ENCODE peak calls at places on chromosomes 7 and 10, in ten cellular contexts. H is hepatocyte; Z is mucosa of descending colon; P is choroid plexus epithelial cell; O is mammary epithelial cell; N is foreskin fibroblast; W is Jurkat, Clone E6-1; U is GM12878; S is RWPE2; G is psoas muscle. A is an unnamed sample.

GRCh38 chr7:2621061-2621828 is 10.5 kb upstream of the TTYH3 start:
- DNase-seq in N (peak), S (no peak), H (peak), P (peak), W (no peak), U (no peak), G (peak), Z (peak), O (no peak), A (no peak)

GRCh38 chr10:132544744-132545658 is 7.4 kb downstream of the INPP5A start:
- DNase-seq in H (no peak), O (no peak), S (no peak), U (no peak), Z (peak), W (no peak), G (peak), N (peak), P (peak), A (no peak)

GRCh38 chr7:102072636-102073209 is 213.9 kb upstream of the SH2B2 start:
- DNase-seq in N (peak), Z (no peak), G (no peak), O (no peak), W (no peak), H (no peak), U (no peak), P (no peak), S (no peak), A (no peak)

GRCh38 chr10:15088428-15089261 is at the start of gene ACBD7:
- DNase-seq in W (peak), S (peak), G (peak), H (peak), U (no peak), O (peak), P (peak), N (peak), Z (peak), A (peak)

GRCh38 chr10:32189400-32190084 is 133.3 kb upstream of the KIF5B start:
- DNase-seq in P (peak), Z (no peak), U (no peak), W (peak), S (no peak), O (no peak), N (peak), G (no peak), H (peak), A (no peak)

GRCh38 chr7:28332031-28332430 is 80.3 kb upstream of the CREB5 start:
- DNase-seq in P (no peak), U (no peak), S (no peak), O (no peak), W (no peak), N (no peak), H (no peak), G (no peak), Z (no peak), A (no peak)

GRCh38 chr7:22651534-22652243 is 75.3 kb upstream of the IL6 start:
- DNase-seq in W (no peak), P (peak), Z (no peak), G (no peak), N (peak), H (no peak), S (no peak), O (peak), U (no peak), A (no peak)

GRCh38 chr7:16739863-16740622 is 13.5 kb upstream of the TSPAN13 start:
- DNase-seq in N (peak), H (peak), G (no peak), O (peak), P (peak), W (no peak), S (peak), Z (no peak), U (no peak), A (no peak)

GRCh38 chr10:130519791-130520190 is 383.6 kb downstream of the GLRX3 start:
- DNase-seq in G (no peak), Z (no peak), H (no peak), S (no peak), O (no peak), U (no peak), N (no peak), P (no peak), W (peak), A (no peak)

GRCh38 chr7:158102897-158103296 is 484.7 kb downstream of the PTPRN2 start:
- DNase-seq in O (no peak), S (no peak), Z (no peak), N (no peak), G (no peak), H (no peak), P (no peak), W (no peak), U (no peak), A (peak)

GRCh38 chr10:82737556-82737955 is 862.6 kb downstream of the NRG3 start:
- DNase-seq in W (no peak), S (no peak), U (no peak), H (no peak), N (no peak), O (no peak), P (no peak), Z (no peak), G (no peak), A (no peak)

GRCh38 chr10:102615361-102615760 is 28.9 kb upstream of the TRIM8 start:
- DNase-seq in N (no peak), G (peak), H (no peak), O (no peak), U (no peak), W (peak), S (no peak), Z (no peak), P (no peak), A (no peak)

GRCh38 chr10:64486149-64486548 is 964.9 kb downstream of the REEP3 start:
- DNase-seq in N (no peak), O (no peak), W (no peak), S (no peak), G (no peak), P (peak), H (no peak), Z (no peak), U (no peak), A (no peak)

GRCh38 chr7:2873146-2873545 is 29.0 kb upstream of the GNA12 start:
- DNase-seq in H (no peak), S (no peak), U (no peak), P (no peak), W (no peak), O (no peak), G (no peak), N (no peak), Z (no peak), A (peak)

DNA sequence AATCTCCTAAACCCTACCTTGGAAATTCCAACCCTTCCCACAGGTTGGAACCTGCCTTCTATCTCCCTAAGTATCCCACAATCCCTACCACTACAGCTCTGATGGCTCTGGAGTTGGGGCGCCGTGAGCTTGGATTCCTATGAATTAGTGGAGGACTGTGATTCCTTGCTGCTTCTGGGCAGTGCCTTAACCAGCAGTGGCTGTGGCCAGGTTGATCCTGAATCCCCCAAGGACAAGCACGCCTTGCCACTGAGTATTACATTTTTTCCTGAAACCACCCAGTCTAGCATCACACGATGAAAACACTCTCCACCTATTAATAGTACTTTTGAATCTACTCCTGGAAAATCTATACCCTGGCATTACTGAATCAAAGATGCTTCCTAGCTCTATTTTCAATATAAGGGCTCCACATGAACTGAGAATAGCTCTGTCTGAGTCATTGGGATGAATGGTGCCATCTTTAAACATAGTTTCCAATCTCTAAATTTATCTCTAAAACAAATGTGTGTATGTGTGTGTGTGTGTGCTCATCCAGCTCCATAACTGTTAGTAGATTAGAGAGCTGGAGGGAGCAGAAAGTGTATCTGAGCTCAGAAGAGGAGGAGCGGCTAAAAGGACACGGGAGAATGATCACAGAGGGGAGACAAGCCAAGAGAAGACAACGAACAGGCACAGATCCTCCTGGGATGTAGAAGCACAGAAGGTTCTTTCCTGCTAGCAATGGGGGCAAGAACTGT is 11.9 kb upstream of the INPP5F start:
- DNase-seq in G (no peak), S (no peak), H (no peak), U (no peak), W (no peak), N (no peak), Z (no peak), P (no peak), O (no peak), A (no peak)
- H3K4me3 ChIP-seq in G (no peak), S (no peak), H (no peak), U (no peak), W (no peak), N (no peak), Z (no peak), P (no peak), O (no peak), A (no peak)

GRCh38 chr7:1053002-1053411 is 8.7 kb downstream of the GPR146 start:
- DNase-seq in U (no peak), P (no peak), H (no peak), W (no peak), O (no peak), G (no peak), S (no peak), Z (peak), N (no peak), A (no peak)
- H3K4me3 ChIP-seq in U (no peak), P (no peak), H (no peak), W (no peak), O (no peak), G (no peak), S (no peak), Z (no peak), N (no peak), A (no peak)

GRCh38 chr7:123747620-123748141 is 1.1 kb downstream of the WASL start:
- DNase-seq in S (peak), N (peak), O (peak), P (peak), U (no peak), H (peak), G (peak), W (peak), Z (peak), A (peak)

GRCh38 chr7:123747089-123747488 is 1.7 kb downstream of the WASL start:
- DNase-seq in S (no peak), Z (no peak), P (no peak), W (no peak), O (no peak), G (no peak), U (no peak), H (no peak), N (no peak), A (no peak)

GRCh38 chr7:123744416-123744815 is 4.4 kb downstream of the WASL start:
- DNase-seq in N (no peak), G (no peak), H (no peak), Z (no peak), U (no peak), S (no peak), O (no peak), P (no peak), W (no peak), A (no peak)

GRCh38 chr7:123745437-123745836 is 3.4 kb downstream of the WASL start:
- DNase-seq in N (no peak), Z (no peak), G (no peak), U (no peak), O (no peak), P (no peak), W (no peak), S (no peak), H (no peak), A (no peak)

GRCh38 chr7:123746055-123746454 is 2.7 kb downstream of the WASL start:
- DNase-seq in W (no peak), U (no peak), P (no peak), Z (no peak), S (no peak), N (no peak), H (no peak), G (no peak), O (no peak), A (no peak)
- H3K4me3 ChIP-seq in W (no peak), U (peak), P (no peak), Z (no peak), S (no peak), N (no peak), H (peak), G (peak), O (peak), A (peak)

GRCh38 chr7:944744-945143 is 9.7 kb downstream of the ADAP1 start:
- DNase-seq in P (no peak), Z (no peak), O (no peak), U (no peak), N (no peak), H (no peak), G (no peak), S (no peak), W (no peak), A (no peak)

GRCh38 chr7:947391-948210 is 6.9 kb downstream of the ADAP1 start:
- DNase-seq in N (no peak), Z (peak), W (no peak), O (no peak), G (no peak), U (no peak), P (no peak), S (peak), H (no peak), A (no peak)

GRCh38 chr7:945147-945555 is 9.3 kb downstream of the ADAP1 start:
- DNase-seq in S (peak), G (peak), H (no peak), P (no peak), Z (peak), N (no peak), O (no peak), W (no peak), U (no peak), A (no peak)

GRCh38 chr7:946256-946996 is 8.1 kb downstream of the ADAP1 start:
- DNase-seq in G (peak), O (no peak), W (no peak), P (no peak), U (no peak), N (no peak), H (no peak), Z (peak), S (peak), A (no peak)

GRCh38 chr7:945556-946255 is 8.8 kb downstream of the ADAP1 start:
- DNase-seq in S (peak), W (no peak), N (no peak), O (peak), H (peak), Z (peak), G (peak), U (no peak), P (no peak), A (peak)
- H3K4me3 ChIP-seq in S (peak), W (no peak), N (no peak), O (no peak), H (no peak), Z (no peak), G (no peak), U (no peak), P (no peak), A (peak)

A was measured in left lung.